ENCODE peak calls at places on chromosomes 3 and 15, in ten cellular contexts. W, J, G, M, N, U, P, K, C and O are unnamed samples. For H3K36me3, the result is how much of the 10 kb centered on the place peaks cover.

GRCh38 chr3:130692455-130692854 is 54.2 kb downstream of the PIK3R4 start:
- DNase-seq in G (no peak), K (no peak), N (no peak), U (no peak), M (no peak), C (no peak), P (peak), W (peak), J (peak), O (no peak)

GRCh38 chr3:122890077-122890484 is 95.2 kb downstream of the SLC49A4 start:
- DNase-seq in P (peak), W (peak), C (peak), U (no peak), M (peak), N (no peak), G (peak), K (peak), J (peak), O (peak)

GRCh38 chr3:132134611-132135010 is 99.8 kb upstream of the CPNE4 start:
- DNase-seq in W (peak), P (peak), C (no peak), M (no peak), J (peak), G (no peak), N (no peak), K (no peak), U (no peak), O (no peak)

GRCh38 chr3:37937156-37937555 is 53.4 kb upstream of the VILL start:
- DNase-seq in K (no peak), C (no peak), N (no peak), G (no peak), J (no peak), M (no peak), W (no peak), P (no peak), U (no peak), O (no peak)

GRCh38 chr3:57292159-57292894 is at the start of gene ASB14:
- DNase-seq in U (no peak), G (no peak), W (no peak), M (no peak), P (no peak), K (no peak), C (no peak), N (no peak), J (no peak), O (no peak)

GRCh38 chr3:183253961-183254815 is 1.1 kb downstream of the B3GNT5 start:
- DNase-seq in M (no peak), K (peak), P (peak), U (no peak), G (peak), C (peak), W (no peak), J (peak), N (peak), O (peak)

GRCh38 chr15:50298340-50298739 is 32.8 kb upstream of the HDC start:
- DNase-seq in U (no peak), N (no peak), C (no peak), J (no peak), M (no peak), W (no peak), P (peak), G (no peak), K (no peak), O (no peak)

GRCh38 chr3:112308151-112308911 is 14.3 kb upstream of the SLC9C1 start:
- DNase-seq in M (no peak), W (peak), U (peak), G (peak), J (no peak), N (no peak), P (peak), C (peak), K (peak), O (no peak)

GRCh38 chr3:136994772-136995516 is 37.2 kb downstream of the IL20RB start:
- DNase-seq in N (peak), J (peak), P (peak), U (no peak), M (no peak), C (no peak), K (peak), W (peak), G (peak), O (peak)

GRCh38 chr3:17740703-17741102 is 1.7 kb downstream of the TBC1D5 start:
- DNase-seq in K (no peak), J (peak), G (no peak), M (peak), N (no peak), C (peak), U (peak), W (peak), P (peak), O (no peak)

GRCh38 chr3:179279294-179279693 is 28.4 kb upstream of the KCNMB3 start:
- DNase-seq in P (no peak), U (peak), M (no peak), J (no peak), N (no peak), W (no peak), G (no peak), C (no peak), K (no peak), O (no peak)

GRCh38 chr3:127676456-127676855 is 3.7 kb downstream of the ABTB1 start:
- DNase-seq in P (no peak), U (no peak), C (no peak), W (no peak), M (no peak), G (no peak), K (peak), N (no peak), J (no peak), O (peak)

GRCh38 chr3:101189786-101190185 is 130.6 kb downstream of the IMPG2 start:
- DNase-seq in W (peak), U (no peak), G (no peak), M (no peak), C (no peak), N (no peak), P (peak), J (peak), K (no peak), O (no peak)

GRCh38 chr3:107235923-107236315 is 141.3 kb upstream of the CCDC54 start:
- DNase-seq in N (peak), K (no peak), G (peak), M (peak), J (peak), C (peak), U (peak), P (peak), W (peak), O (peak)

GRCh38 chr15:80789296-80789695 is 10.1 kb downstream of the CEMIP start:
- DNase-seq in C (no peak), W (peak), U (no peak), P (peak), K (no peak), J (no peak), M (no peak), N (no peak), G (no peak), O (no peak)

GRCh38 chr15:59177445-59177728 is 29.3 kb upstream of the LDHAL6B start:
- DNase-seq in G (no peak), W (no peak), U (no peak), C (no peak), P (no peak), K (no peak), M (no peak), N (no peak), J (no peak), O (no peak)

GRCh38 chr15:43168192-43169107 is 16.8 kb upstream of the CCNDBP1 start:
- DNase-seq in U (no peak), N (no peak), P (peak), G (peak), K (no peak), W (peak), M (no peak), J (peak), C (no peak), O (no peak)

GRCh38 chr3:188950832-188951489 is 220.8 kb upstream of the TPRG1 start:
- DNase-seq in P (peak), K (peak), C (peak), N (peak), J (peak), W (peak), M (no peak), U (no peak), G (peak), O (peak)

GRCh38 chr15:98854496-98854895 is 153.1 kb downstream of the PGPEP1L start:
- DNase-seq in N (no peak), C (no peak), U (no peak), G (peak), K (peak), W (no peak), P (no peak), M (no peak), J (no peak), O (no peak)

GRCh38 chr3:15050405-15051092 is 14.6 kb downstream of the MRPS25 start:
- DNase-seq in W (no peak), N (no peak), K (no peak), M (peak), J (no peak), C (no peak), P (no peak), U (no peak), G (no peak), O (no peak)

GRCh38 chr3:5197470-5198312 is 10.2 kb downstream of the EDEM1 start:
- DNase-seq in U (no peak), M (peak), W (peak), C (no peak), N (no peak), P (peak), J (peak), K (no peak), G (no peak), O (no peak)

GRCh38 chr3:108126348-108126747 is 35.5 kb upstream of the CD47 start:
- DNase-seq in W (no peak), J (no peak), U (no peak), M (peak), G (no peak), P (no peak), N (no peak), C (no peak), K (no peak), O (no peak)

GRCh38 chr15:50873935-50874353 is 34.5 kb upstream of the AP4E1 start:
- DNase-seq in W (no peak), P (no peak), K (no peak), U (no peak), C (no peak), J (no peak), G (no peak), N (no peak), M (no peak), O (no peak)

GRCh38 chr15:22944651-22945050 is 35.5 kb downstream of the CYFIP1 start:
- DNase-seq in N (no peak), U (no peak), M (no peak), J (peak), G (peak), C (no peak), W (peak), P (no peak), K (peak), O (no peak)

GRCh38 chr3:20041197-20041780 is 1.0 kb downstream of the KAT2B start:
- DNase-seq in M (peak), C (peak), P (peak), G (peak), W (peak), U (peak), J (peak), K (peak), N (peak), O (peak)

GRCh38 chr3:111627092-111627491 is 31.9 kb upstream of the ZBED2 start:
- DNase-seq in J (no peak), U (no peak), W (peak), C (no peak), G (no peak), M (no peak), N (no peak), P (peak), K (no peak), O (no peak)

GRCh38 chr3:177338697-177339219 is 141.5 kb upstream of the TBL1XR1 start:
- DNase-seq in P (peak), C (peak), J (no peak), W (peak), G (peak), U (no peak), N (no peak), K (no peak), M (peak), O (no peak)

GRCh38 chr3:141237701-141238521 is 6.3 kb downstream of the PXYLP1 start:
- DNase-seq in J (no peak), M (no peak), P (no peak), G (peak), U (no peak), C (no peak), W (no peak), N (no peak), K (no peak), O (no peak)

GRCh38 chr15:57477736-57478522 is 101.6 kb downstream of the CGNL1 start:
- DNase-seq in U (no peak), G (peak), M (no peak), W (no peak), K (peak), C (peak), J (no peak), N (no peak), P (no peak), O (no peak)

GRCh38 chr3:132256984-132257383 is 60.2 kb upstream of the ACP3 start:
- DNase-seq in W (peak), C (peak), G (peak), J (peak), P (peak), M (peak), K (no peak), U (peak), N (peak), O (no peak)

GRCh38 chr3:52404391-52404790 is 40.5 kb downstream of the SEMA3G start:
- DNase-seq in P (no peak), W (no peak), U (no peak), G (no peak), N (no peak), C (no peak), J (no peak), M (no peak), K (peak), O (no peak)
- H3K36me3 ChIP-seq in P (half or more), W (under half), U (half or more), G (under half), N (under half), C (under half), J (half or more), M (half or more), K (half or more), O (under half)

GRCh38 chr15:52052076-52052935 is 33.3 kb downstream of the MAPK6 start:
- DNase-seq in N (no peak), M (no peak), G (no peak), P (no peak), J (no peak), K (no peak), W (no peak), C (no peak), U (no peak), O (no peak)
- H3K36me3 ChIP-seq in N (under half), M (half or more), G (under half), P (under half), J (under half), K (under half), W (under half), C (under half), U (under half), O (under half)

GRCh38 chr3:45953536-45953935 is 10.3 kb downstream of the CXCR6 start:
- DNase-seq in J (no peak), M (no peak), W (no peak), K (no peak), U (no peak), N (no peak), G (no peak), C (peak), P (no peak), O (no peak)

GRCh38 chr3:45954306-45954705 is 11.0 kb downstream of the CXCR6 start:
- DNase-seq in U (no peak), W (no peak), N (no peak), M (no peak), J (no peak), P (no peak), G (no peak), K (no peak), C (no peak), O (no peak)

GRCh38 chr3:45951946-45952345 is 8.7 kb downstream of the CXCR6 start:
- DNase-seq in C (no peak), J (no peak), K (no peak), N (no peak), G (no peak), P (no peak), U (no peak), W (no peak), M (no peak), O (no peak)

GRCh38 chr3:45950686-45951600 is 7.7 kb downstream of the CXCR6 start:
- DNase-seq in N (no peak), K (no peak), W (no peak), U (no peak), J (no peak), P (no peak), G (no peak), M (no peak), C (no peak), O (no peak)

GRCh38 chr3:45952456-45952855 is 9.2 kb downstream of the CXCR6 start:
- DNase-seq in P (no peak), K (no peak), M (no peak), W (no peak), U (no peak), G (no peak), N (no peak), J (no peak), C (no peak), O (no peak)
- H3K36me3 ChIP-seq in P (half or more), K (under half), M (half or more), W (under half), U (half or more), G (under half), N (under half), J (under half), C (under half), O (under half)

DNA sequence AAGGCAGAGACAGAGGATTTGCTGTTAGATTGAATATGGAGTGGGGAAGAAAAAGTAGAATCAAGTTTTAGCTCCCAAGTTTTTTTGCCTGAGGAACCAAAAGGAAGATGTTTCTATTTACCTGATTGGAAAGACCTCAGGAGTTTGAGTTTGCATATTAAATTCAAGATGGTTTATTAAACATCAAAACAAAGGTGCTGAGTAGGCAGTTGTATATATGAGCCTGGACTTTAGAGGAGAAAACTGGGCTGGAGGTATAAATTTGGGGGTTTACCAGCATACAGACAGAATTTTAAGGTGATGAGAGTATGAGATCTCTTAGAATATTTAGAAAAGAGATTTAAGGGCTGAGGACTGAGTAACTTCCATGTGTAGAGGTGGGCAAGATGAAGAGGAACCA is 38.2 kb downstream of the GMPS start:
- DNase-seq in N (no peak), W (no peak), G (no peak), M (no peak), J (no peak), U (no peak), C (no peak), K (no peak), P (no peak), O (no peak)
- H3K36me3 ChIP-seq in N (under half), W (under half), G (under half), M (half or more), J (under half), U (half or more), C (under half), K (under half), P (under half), O (under half)

DNA sequence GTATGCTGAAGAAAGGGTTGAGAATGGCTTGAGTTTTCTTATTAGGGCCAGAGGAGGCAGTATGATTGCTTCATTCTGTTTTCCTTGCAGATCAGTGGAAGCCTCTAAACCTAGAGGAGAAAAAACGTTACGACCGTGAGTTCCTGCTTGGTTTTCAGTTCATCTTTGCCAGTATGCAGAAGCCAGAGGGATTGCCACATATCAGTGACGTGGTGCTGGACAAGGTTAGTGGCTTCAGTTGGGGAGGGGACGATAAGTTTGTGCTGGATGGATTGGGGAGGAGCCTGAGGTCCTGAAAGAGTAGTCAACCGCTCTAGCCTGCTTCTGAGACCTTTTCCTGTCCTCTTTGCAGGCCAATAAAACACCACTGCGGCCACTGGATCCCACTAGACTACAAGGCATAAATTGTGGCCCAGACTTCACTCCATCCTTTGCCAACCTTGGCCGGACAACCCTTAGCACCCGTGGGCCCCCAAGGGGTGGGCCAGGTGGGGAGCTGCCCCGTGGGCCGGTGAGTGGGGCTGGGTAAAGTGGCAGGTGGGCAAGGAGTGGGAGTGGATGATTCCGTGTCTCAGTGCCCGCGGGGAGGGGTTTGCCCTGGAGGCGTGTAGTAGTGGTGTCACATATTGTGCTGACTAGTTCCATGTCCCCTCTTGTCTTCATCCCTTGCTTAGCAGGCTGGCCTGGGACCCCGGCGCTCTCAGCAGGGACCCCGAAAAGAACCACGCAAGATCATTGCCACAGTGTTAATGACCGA is 8.5 kb downstream of the EIF4G1 start:
- DNase-seq in P (no peak), N (no peak), G (peak), K (peak), J (no peak), U (no peak), M (no peak), W (no peak), C (no peak), O (peak)
- H3K36me3 ChIP-seq in P (half or more), N (under half), G (half or more), K (half or more), J (half or more), U (half or more), M (half or more), W (half or more), C (under half), O (under half)

DNA sequence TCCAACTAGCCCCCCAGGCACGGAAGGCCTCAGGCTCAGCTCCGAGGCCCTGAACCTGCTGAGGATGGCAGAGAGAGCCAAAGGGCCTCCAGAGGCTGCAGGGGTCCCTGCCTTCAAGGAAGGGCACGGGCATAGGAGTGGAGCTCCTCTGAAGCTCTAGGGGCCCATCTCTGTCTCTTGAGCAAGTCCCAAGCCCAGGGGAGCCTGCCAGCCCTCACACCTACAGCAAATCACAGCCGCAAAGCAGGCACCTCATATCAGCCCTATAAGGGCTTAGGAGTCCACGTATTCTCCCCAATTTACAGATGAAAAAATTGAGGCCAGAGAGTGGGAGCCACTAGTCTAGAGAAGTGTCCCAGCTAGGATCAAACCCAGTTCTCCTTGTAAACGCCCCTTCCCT is 14.2 kb downstream of the PSTPIP1 start:
- DNase-seq in J (no peak), K (peak), C (no peak), G (no peak), M (no peak), P (no peak), N (no peak), U (no peak), W (no peak), O (no peak)
- H3K36me3 ChIP-seq in J (under half), K (under half), C (under half), G (under half), M (under half), P (under half), N (under half), U (under half), W (under half), O (under half)

GRCh38 chr3:110478377-110479054 is 593.1 kb upstream of the NECTIN3 start:
- DNase-seq in J (peak), N (no peak), K (no peak), G (no peak), P (no peak), C (no peak), U (no peak), W (peak), M (no peak), O (no peak)

GRCh38 chr3:110473405-110473804 is 598.2 kb upstream of the NECTIN3 start:
- DNase-seq in J (no peak), M (no peak), W (no peak), U (no peak), C (no peak), G (no peak), P (no peak), N (no peak), K (no peak), O (no peak)
- H3K36me3 ChIP-seq in J (under half), M (under half), W (under half), U (under half), C (under half), G (under half), P (under half), N (under half), K (under half), O (under half)

GRCh38 chr3:12914075-12914474 is 72.7 kb upstream of the RPL32 start:
- DNase-seq in C (no peak), N (no peak), W (no peak), G (no peak), J (no peak), P (no peak), M (no peak), U (no peak), K (no peak), O (no peak)
- H3K36me3 ChIP-seq in C (under half), N (under half), W (under half), G (under half), J (under half), P (under half), M (half or more), U (under half), K (half or more), O (under half)

DNA sequence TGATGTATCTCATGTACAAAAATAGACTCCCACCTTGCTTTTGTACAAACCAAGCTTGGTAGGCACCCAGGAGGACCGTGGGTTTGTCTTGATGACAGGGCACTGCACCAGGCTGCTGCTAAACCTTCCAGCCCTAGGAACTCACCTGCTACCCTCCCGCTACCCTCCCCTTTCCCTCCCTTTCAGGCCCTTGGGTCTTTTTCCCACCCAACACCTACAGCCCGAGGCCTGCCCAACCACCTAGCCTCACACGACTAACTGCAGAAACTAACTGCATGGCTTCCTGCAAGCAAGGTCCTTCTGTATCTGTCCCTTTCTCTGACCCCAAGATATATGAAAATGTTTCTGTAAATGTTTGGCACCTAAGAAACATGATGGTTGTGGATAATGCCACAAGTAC is 11.1 kb downstream of the PPM1M start:
- DNase-seq in M (no peak), J (no peak), U (no peak), C (no peak), K (no peak), N (no peak), W (no peak), P (no peak), G (no peak), O (no peak)
- H3K36me3 ChIP-seq in M (half or more), J (half or more), U (half or more), C (under half), K (half or more), N (under half), W (under half), P (half or more), G (under half), O (under half)